ENCODE peak calls at places on chromosomes 13 and 19, in seven cellular contexts. L is right atrium auricular region; F is effector memory CD4-positive, alpha-beta T cell; H is HFF-Myc; M is activated CD4-positive, alpha-beta T cell treated with anti-CD3 and anti-CD28 coated beads, Interleukin-2, amount 50 U/mL, for 48 hours; Q is mesothelial cell of epicardium; K is EL. R is an unnamed sample.

GRCh38 chr13:23488442-23488841 is 54.9 kb upstream of the SACS start:
- DNase-seq in L (no peak), F (no peak), H (peak), M (no peak), Q (no peak), K (peak), R (no peak)

GRCh38 chr19:10768936-10769335 is 51.1 kb downstream of the DNM2 start:
- DNase-seq in L (no peak), F (no peak), H (no peak), M (no peak), Q (no peak), K (no peak), R (no peak)

GRCh38 chr13:114088234-114088633 is 44.2 kb downstream of the RASA3 start:
- DNase-seq in L (peak), F (no peak), H (no peak), M (no peak), Q (no peak), K (no peak), R (no peak)

GRCh38 chr13:49791214-49791752 is 1.2 kb downstream of the KPNA3 start:
- DNase-seq in L (no peak), F (no peak), H (no peak), M (peak), Q (no peak), K (peak), R (no peak)

GRCh38 chr19:27741236-27741635 is 1471.7 kb downstream of the UQCRFS1 start:
- DNase-seq in L (peak), F (no peak), H (no peak), M (no peak), Q (no peak), K (no peak), R (no peak)

GRCh38 chr13:74870865-74871264 is 611.1 kb downstream of the TBC1D4 start:
- DNase-seq in L (no peak), F (no peak), H (no peak), M (no peak), Q (no peak), K (peak), R (no peak)

GRCh38 chr13:40342461-40342860 is 324.0 kb downstream of the FOXO1 start:
- DNase-seq in L (no peak), F (no peak), H (no peak), M (no peak), Q (no peak), K (no peak), R (peak)

GRCh38 chr13:38398810-38399493 is 49.3 kb downstream of the UFM1 start:
- DNase-seq in L (no peak), F (no peak), H (peak), M (no peak), Q (no peak), K (peak), R (no peak)

GRCh38 chr19:42524250-42524649 is 4.0 kb downstream of the CEACAM1 start:
- DNase-seq in L (no peak), F (no peak), H (no peak), M (no peak), Q (no peak), K (no peak), R (no peak)

GRCh38 chr13:53343345-53343744 is 314.7 kb downstream of the OLFM4 start:
- DNase-seq in L (no peak), F (no peak), H (no peak), M (no peak), Q (no peak), K (no peak), R (peak)

GRCh38 chr19:48553676-48554384 is 1.9 kb downstream of the SULT2B1 start:
- DNase-seq in L (no peak), F (no peak), H (no peak), M (no peak), Q (no peak), K (peak), R (no peak)

GRCh38 chr13:98504371-98504963 is 72.4 kb downstream of the STK24 start:
- DNase-seq in L (no peak), F (no peak), H (no peak), M (no peak), Q (no peak), K (no peak), R (no peak)

GRCh38 chr19:18119243-18120105 is 21.9 kb downstream of the MAST3 start:
- DNase-seq in L (no peak), F (peak), H (no peak), M (peak), Q (no peak), K (no peak), R (no peak)

GRCh38 chr19:800360-801029 is 3.2 kb downstream of the PTBP1 start:
- DNase-seq in L (no peak), F (no peak), H (no peak), M (no peak), Q (no peak), K (no peak), R (no peak)

GRCh38 chr13:48783181-48783630 is 129.5 kb downstream of the CYSLTR2 start:
- DNase-seq in L (peak), F (no peak), H (peak), M (no peak), Q (no peak), K (peak), R (no peak)

GRCh38 chr13:75432045-75432444 is 49.9 kb downstream of the TBC1D4 start:
- DNase-seq in L (no peak), F (no peak), H (peak), M (no peak), Q (no peak), K (no peak), R (no peak)

GRCh38 chr13:108313382-108313781 is 43.9 kb downstream of the TNFSF13B start:
- DNase-seq in L (no peak), F (no peak), H (no peak), M (no peak), Q (no peak), K (no peak), R (no peak)

GRCh38 chr19:1773173-1773572 is 19.9 kb downstream of the ONECUT3 start:
- DNase-seq in L (no peak), F (no peak), H (no peak), M (no peak), Q (no peak), K (peak), R (no peak)

GRCh38 chr19:17797397-17798201 is 2.7 kb downstream of the B3GNT3 start:
- DNase-seq in L (no peak), F (no peak), H (no peak), M (peak), Q (no peak), K (peak), R (no peak)

GRCh38 chr19:15129856-15130580 is 22.8 kb downstream of the SYDE1 start:
- DNase-seq in L (no peak), F (no peak), H (no peak), M (peak), Q (no peak), K (no peak), R (no peak)

GRCh38 chr19:43504426-43505185 is at the start of gene PHLDB3:
- DNase-seq in L (no peak), F (no peak), H (no peak), M (no peak), Q (no peak), K (no peak), R (no peak)

GRCh38 chr13:43865892-43866291 is 13.6 kb downstream of the CCDC122 start:
- DNase-seq in L (no peak), F (no peak), H (no peak), M (no peak), Q (no peak), K (peak), R (no peak)

GRCh38 chr13:40640202-40640601 is 26.2 kb downstream of the FOXO1 start:
- DNase-seq in L (no peak), F (no peak), H (no peak), M (no peak), Q (no peak), K (no peak), R (no peak)

GRCh38 chr19:40671404-40671803 is 19.0 kb downstream of the NUMBL start:
- DNase-seq in L (no peak), F (no peak), H (no peak), M (no peak), Q (no peak), K (no peak), R (no peak)

GRCh38 chr13:94143624-94144350 is 335.7 kb downstream of the DCT start:
- DNase-seq in L (no peak), F (no peak), H (no peak), M (no peak), Q (no peak), K (no peak), R (peak)

GRCh38 chr13:51004918-51005460 is 95.4 kb downstream of the RNASEH2B start:
- DNase-seq in L (no peak), F (no peak), H (no peak), M (no peak), Q (no peak), K (no peak), R (no peak)

GRCh38 chr19:15640904-15641597 is 354 bp downstream of the CYP4F3 start:
- DNase-seq in L (no peak), F (no peak), H (no peak), M (no peak), Q (no peak), K (no peak), R (no peak)

GRCh38 chr19:4059931-4060620 is 6.6 kb downstream of the ZBTB7A start:
- DNase-seq in L (no peak), F (peak), H (no peak), M (peak), Q (no peak), K (no peak), R (no peak)

GRCh38 chr19:51364200-51365106 is 1.7 kb downstream of the ETFB start:
- DNase-seq in L (no peak), F (no peak), H (no peak), M (no peak), Q (no peak), K (peak), R (no peak)

R was measured in H1.